ENCODE peak calls at places on chromosomes 3 and 15, in five cellular contexts. S, W, J, K and D are unnamed samples.

GRCh38 chr3:172869356-172869755 is 118.8 kb downstream of the ECT2 start:
- DNase-seq in S (no peak), W (peak), J (no peak), K (no peak), D (no peak)

GRCh38 chr3:116342499-116342898 is 102.8 kb downstream of the LSAMP start:
- DNase-seq in S (no peak), W (no peak), J (no peak), K (no peak), D (no peak)

GRCh38 chr3:4546346-4547178 is 53.4 kb downstream of the ITPR1 start:
- DNase-seq in S (no peak), W (no peak), J (no peak), K (no peak), D (no peak)

GRCh38 chr15:92343869-92344643 is 49.6 kb upstream of the ST8SIA2 start:
- DNase-seq in S (no peak), W (no peak), J (no peak), K (no peak), D (no peak)

GRCh38 chr15:74188216-74188615 is 14.4 kb downstream of the STRA6 start:
- DNase-seq in S (no peak), W (no peak), J (no peak), K (no peak), D (no peak)

GRCh38 chr15:75225951-75226732 is 24.5 kb downstream of the C15orf39 start:
- DNase-seq in S (no peak), W (no peak), J (no peak), K (no peak), D (no peak)

GRCh38 chr3:9914559-9915251 is 2.2 kb upstream of the IL17RC start:
- DNase-seq in S (no peak), W (no peak), J (no peak), K (no peak), D (no peak)

GRCh38 chr15:64191971-64192830 is 29.4 kb upstream of the PPIB start:
- DNase-seq in S (no peak), W (no peak), J (no peak), K (no peak), D (no peak)

GRCh38 chr3:154356009-154356408 is 31.7 kb upstream of the DHX36 start:
- DNase-seq in S (no peak), W (no peak), J (no peak), K (no peak), D (no peak)

GRCh38 chr3:122969585-122970453 is 57.7 kb downstream of the SEMA5B start:
- DNase-seq in S (no peak), W (no peak), J (no peak), K (no peak), D (no peak)

GRCh38 chr15:32747886-32748285 is 30.1 kb downstream of the GREM1 start:
- DNase-seq in S (no peak), W (peak), J (no peak), K (no peak), D (no peak)

GRCh38 chr3:150497956-150498355 is 48.3 kb downstream of the SERP1 start:
- DNase-seq in S (no peak), W (peak), J (no peak), K (no peak), D (no peak)

GRCh38 chr15:52797625-52798501 is 7.7 kb upstream of the ONECUT1 start:
- DNase-seq in S (no peak), W (no peak), J (no peak), K (no peak), D (no peak)

GRCh38 chr3:140626856-140627255 is 51.0 kb upstream of the TRIM42 start:
- DNase-seq in S (no peak), W (no peak), J (no peak), K (no peak), D (no peak)

GRCh38 chr3:58588030-58588614 is 10.9 kb upstream of the FAM107A start:
- DNase-seq in S (no peak), W (no peak), J (no peak), K (no peak), D (no peak)

GRCh38 chr3:45054196-45054857 is 28.2 kb downstream of the CLEC3B start:
- DNase-seq in S (peak), W (peak), J (no peak), K (no peak), D (no peak)